ENCODE peak calls at places on chromosomes 7 and 10, in six cellular contexts. Y, C, I, K, F and W are unnamed samples.

GRCh38 chr10:11177926-11178453 is 160.3 kb downstream of the CELF2 start:
- DNase-seq in I (no peak), C (peak; percentile 31), K (no peak), F (no peak), Y (no peak), W (no peak)

GRCh38 chr10:44011603-44011981 is 362.9 kb upstream of the ZNF32 start:
- DNase-seq in K (no peak), I (no peak), C (no peak), Y (peak; percentile 40), F (no peak), W (no peak)

GRCh38 chr10:92571649-92572048 is 2.2 kb downstream of the IDE start:
- DNase-seq in K (no peak), C (no peak), I (no peak), F (no peak), Y (peak; percentile 67), W (no peak)

GRCh38 chr7:132116369-132116768 is 459.9 kb downstream of the PLXNA4 start:
- DNase-seq in F (no peak), I (no peak), K (no peak), C (no peak), Y (no peak), W (no peak)

GRCh38 chr7:37832194-37832593 is 16.2 kb upstream of the NME8 start:
- DNase-seq in F (peak; percentile 68), I (peak; percentile 25), C (no peak), Y (peak; percentile 87), K (no peak), W (peak; percentile 65)

GRCh38 chr7:16747095-16747494 is 6.5 kb upstream of the TSPAN13 start:
- DNase-seq in K (no peak), Y (peak; percentile 58), F (peak; percentile 43), C (no peak), I (no peak), W (peak; percentile 44)

GRCh38 chr7:36391436-36392198 is 2.0 kb downstream of the ANLN start:
- DNase-seq in Y (no peak), I (no peak), C (no peak), K (no peak), F (no peak), W (no peak)

GRCh38 chr10:29243750-29244149 is 45.1 kb upstream of the LYZL1 start:
- DNase-seq in F (no peak), K (peak; percentile 52), Y (no peak), I (no peak), C (no peak), W (no peak)

GRCh38 chr10:29987471-29987870 is 71.9 kb downstream of the JCAD start:
- DNase-seq in K (no peak), F (no peak), Y (no peak), I (no peak), C (no peak), W (no peak)

GRCh38 chr7:105019269-105019668 is 5.3 kb downstream of the KMT2E start:
- DNase-seq in Y (no peak), K (no peak), C (no peak), F (no peak), I (no peak), W (no peak)
- H3K4me1 ChIP-seq in Y (peaks cover 22% of the 10 kb centered on the region), K (no peaks in the 10 kb centered on the region), C (peaks cover 59% of the 10 kb centered on the region), F (peaks cover 63% of the 10 kb centered on the region), I (no peaks in the 10 kb centered on the region), W (peaks cover 19% of the 10 kb centered on the region)

GRCh38 chr10:116827214-116827671 is 22.1 kb upstream of the ENO4 start:
- DNase-seq in Y (no peak), K (no peak), F (no peak), C (no peak), I (no peak), W (no peak)
- TF ChIP-seq CTCF in Y (no peak), K (peak; percentile 47), F (no peak), C (no peak), I (no peak), W (no peak)

GRCh38 chr10:7477538-7478334 is 66.9 kb upstream of the SFMBT2 start:
- DNase-seq in I (no peak), Y (no peak), F (no peak), K (no peak), C (no peak), W (no peak)

GRCh38 chr10:7474388-7474787 is 63.6 kb upstream of the SFMBT2 start:
- DNase-seq in Y (no peak), F (no peak), C (no peak), I (no peak), K (no peak), W (no peak)

GRCh38 chr10:7475954-7476353 is 65.1 kb upstream of the SFMBT2 start:
- DNase-seq in K (no peak), I (no peak), F (no peak), C (no peak), Y (no peak), W (no peak)

GRCh38 chr10:7473474-7473873 is 62.6 kb upstream of the SFMBT2 start:
- DNase-seq in Y (no peak), F (no peak), I (no peak), K (no peak), C (no peak), W (no peak)

GRCh38 chr10:7475046-7475860 is 64.4 kb upstream of the SFMBT2 start:
- DNase-seq in I (no peak), C (no peak), K (peak; percentile 77), Y (peak; percentile 12), F (peak; percentile 25), W (peak; percentile 31)
- H3K27ac ChIP-seq in I (no peak overlapping the region), C (no peak overlapping the region), K (no peak overlapping the region), Y (no peak overlapping the region), F (no peak overlapping the region), W (no peak overlapping the region)

GRCh38 chr10:122368502-122369254 is 5.8 kb upstream of the PLEKHA1 start:
- DNase-seq in I (no peak), C (no peak), K (no peak), Y (no peak), F (peak; percentile 27), W (no peak)

GRCh38 chr10:122363311-122363710 is 11.2 kb upstream of the PLEKHA1 start:
- DNase-seq in I (no peak), C (no peak), F (no peak), K (no peak), Y (no peak), W (no peak)

GRCh38 chr10:122362031-122362592 is 12.4 kb upstream of the PLEKHA1 start:
- DNase-seq in C (no peak), F (no peak), I (no peak), K (no peak), Y (no peak), W (no peak)

GRCh38 chr10:122362621-122363020 is 11.9 kb upstream of the PLEKHA1 start:
- DNase-seq in Y (no peak), K (no peak), I (no peak), F (no peak), C (no peak), W (no peak)

DNA sequence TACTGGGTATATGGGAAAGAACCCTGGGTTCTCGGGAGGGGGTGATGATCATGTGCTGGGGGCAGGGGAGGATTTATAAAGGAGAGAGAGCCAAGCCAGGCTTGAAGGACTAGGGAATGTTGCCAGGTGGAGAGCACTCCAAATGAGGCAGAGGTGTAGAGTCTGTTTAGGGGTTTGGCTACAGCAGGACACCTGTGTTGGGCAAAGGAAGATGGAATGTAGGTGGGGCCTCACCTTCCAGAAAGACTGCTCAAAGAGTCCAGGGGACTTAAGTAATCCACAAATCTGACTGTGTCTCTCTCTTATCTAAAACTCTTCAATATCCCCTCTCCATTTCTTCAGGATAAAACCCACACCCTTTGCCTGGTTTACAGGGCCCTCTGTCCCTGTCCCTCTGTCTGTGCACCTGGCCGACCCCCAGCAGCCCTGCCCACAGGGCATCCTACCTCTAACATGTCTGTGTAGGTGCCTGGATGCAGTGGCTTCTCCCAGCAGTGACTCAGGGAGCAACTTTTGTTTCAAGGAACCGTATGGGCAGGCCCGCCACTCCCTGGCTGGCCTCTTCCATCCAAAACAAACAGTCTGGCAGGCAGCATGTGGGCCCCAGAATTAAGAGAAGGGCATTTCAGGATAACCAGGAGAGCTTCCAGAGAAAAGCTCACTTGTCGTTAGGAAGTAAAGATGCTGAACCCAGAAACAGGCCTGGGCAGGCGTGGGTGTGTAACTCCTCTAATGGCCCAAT is 10.6 kb upstream of the PLEKHA1 start:
- DNase-seq in I (peak; percentile 70), F (no peak), C (no peak), K (no peak), Y (no peak), W (no peak)
- H3K4me1 ChIP-seq in I (no peaks in the 10 kb centered on the region), F (no peaks in the 10 kb centered on the region), C (no peaks in the 10 kb centered on the region), K (no peaks in the 10 kb centered on the region), Y (no peaks in the 10 kb centered on the region), W (no peaks in the 10 kb centered on the region)

DNA sequence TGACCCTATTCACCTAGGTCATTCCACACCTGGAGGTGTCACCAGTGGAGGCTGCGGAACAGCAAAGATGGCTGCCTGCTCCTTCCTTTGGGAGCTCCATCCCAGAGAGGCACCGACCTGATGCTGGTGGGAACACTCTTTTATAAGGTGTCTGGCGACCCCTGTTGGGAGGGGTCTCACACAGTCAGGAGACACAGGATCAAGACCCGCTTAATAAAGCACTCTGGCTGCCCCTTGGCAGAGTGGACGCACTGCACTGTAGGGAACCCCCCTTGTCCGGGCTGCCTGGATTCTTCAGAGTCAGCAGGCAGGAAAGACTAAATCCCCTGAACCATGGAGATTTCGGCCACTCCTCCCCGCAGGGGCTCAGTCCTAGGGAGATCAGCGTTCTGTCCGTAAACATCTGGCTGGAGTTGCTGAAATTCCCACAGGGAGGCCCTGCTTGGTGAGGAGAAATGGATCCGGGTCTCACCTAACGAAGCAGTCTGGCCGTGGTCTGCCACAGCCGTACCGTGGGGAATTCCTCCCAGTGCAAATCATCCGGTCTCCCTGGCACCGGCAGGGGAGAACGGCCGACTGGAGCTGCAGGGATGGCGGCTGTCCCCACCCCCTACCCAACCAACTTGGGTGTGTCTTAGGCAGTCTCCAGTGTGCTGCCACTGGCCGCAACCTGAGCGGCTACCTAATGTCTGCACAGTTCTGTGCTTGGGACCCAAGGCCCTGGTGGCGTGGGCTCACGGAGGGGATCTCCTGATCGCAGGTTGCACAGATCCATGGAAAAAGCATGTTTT is 66.1 kb downstream of the LSMEM1 start:
- DNase-seq in K (peak; percentile 62), F (no peak), C (no peak), Y (peak; percentile 8), I (no peak), W (no peak)
- TF ChIP-seq CTCF in K (peak; percentile 52), F (no peak), C (no peak), Y (no peak), I (no peak), W (no peak)

DNA sequence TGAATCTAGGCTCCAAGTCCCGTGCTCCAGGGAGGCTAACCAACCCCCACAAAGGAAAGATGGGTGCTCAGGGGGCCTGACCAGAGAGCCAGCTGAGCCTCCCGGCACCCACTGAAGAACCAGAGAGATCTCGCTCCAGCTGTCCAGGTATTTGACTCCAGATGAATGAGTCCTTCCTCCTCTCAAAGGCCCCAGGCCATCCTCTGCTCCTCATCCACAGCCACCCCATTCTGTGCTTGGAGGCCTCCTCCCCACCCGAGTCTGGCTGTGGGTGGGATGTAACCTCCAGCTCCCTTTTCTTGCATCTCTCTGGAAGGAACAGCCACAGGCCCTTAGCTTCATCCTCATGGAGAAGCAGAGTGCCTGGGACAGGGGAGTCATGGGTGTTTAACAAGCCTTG is 44.6 kb downstream of the VSTM4 start:
- DNase-seq in F (no peak), I (no peak), C (no peak), Y (no peak), K (peak; percentile 8), W (no peak)
- H3K27ac ChIP-seq in F (peak overlapping the region; percentile 49), I (no peak overlapping the region), C (no peak overlapping the region), Y (no peak overlapping the region), K (no peak overlapping the region), W (no peak overlapping the region)

GRCh38 chr7:116557901-116558300 is 33.1 kb downstream of the CAV1 start:
- DNase-seq in I (no peak), K (no peak), F (no peak), C (no peak), Y (no peak), W (no peak)
- H3K4me1 ChIP-seq in I (no peaks in the 10 kb centered on the region), K (no peaks in the 10 kb centered on the region), F (peaks cover 60% of the 10 kb centered on the region), C (no peaks in the 10 kb centered on the region), Y (no peaks in the 10 kb centered on the region), W (peaks cover 8% of the 10 kb centered on the region)

GRCh38 chr7:108569381-108570145 is at the start of the genes DNAJB9 and THAP5:
- DNase-seq in I (peak; percentile 99), K (peak; percentile 99), C (peak; percentile 99), Y (peak; percentile 100), F (peak; percentile 99), W (peak; percentile 99)
- TF ChIP-seq CTCF in I (no peak), K (no peak), C (no peak), Y (no peak), F (no peak), W (peak; percentile 18)